ENCODE peak calls at places on chromosomes 13 and 19, in eight cellular contexts. Y is Right ventricle myocardium superior; B is tibial nerve; Z is hepatocyte; I is activated T-helper 1 cell treated with anti-CD3 and anti-CD28 coated beads, Interleukin-12 subunit alpha, Interleukin-12 subunit beta, Interleukin-2, Interleukin-4 antibody, amounts not matched to agents 30 ng/mL and 10 ng/mL and 1 ng/mL, durations not matched to agents 14 hours and 24 hours and 36 hours; A is spleen; S is RWPE1; V is stimulated activated CD8-positive, alpha-beta memory T cell treated with anti-CD3 and anti-CD28 coated beads, Interleukin-15, amount 100 ng/mL, for 4 hours. P is an unnamed sample.

GRCh38 chr19:53945441-53945840 is 17.3 kb upstream of the CACNG8 start:
- DNase-seq in Y (no peak), B (no peak), Z (no peak), I (no peak), A (no peak), S (no peak), V (no peak), P (no peak)

GRCh38 chr13:64912141-64912540 is 2318.0 kb downstream of the PCDH9 start:
- DNase-seq in Y (no peak), B (no peak), Z (no peak), I (no peak), A (no peak), S (peak), V (no peak), P (no peak)

GRCh38 chr13:45602183-45602582 is 13.4 kb downstream of the ERICH6B start:
- DNase-seq in Y (no peak), B (no peak), Z (peak), I (no peak), A (no peak), S (no peak), V (no peak), P (no peak)

GRCh38 chr19:45159971-45160324 is 834 bp downstream of the NKPD1 start:
- DNase-seq in Y (no peak), B (no peak), Z (no peak), I (no peak), A (no peak), S (no peak), V (no peak), P (no peak)

GRCh38 chr13:26423634-26424033 is 133.8 kb upstream of the WASF3 start:
- DNase-seq in Y (peak), B (no peak), Z (peak), I (no peak), A (no peak), S (no peak), V (no peak), P (no peak)

GRCh38 chr13:99854376-99854775 is 117.2 kb downstream of the ZIC5 start:
- DNase-seq in Y (no peak), B (no peak), Z (no peak), I (no peak), A (no peak), S (no peak), V (no peak), P (no peak)

GRCh38 chr13:98586400-98587144 is 9.7 kb upstream of the STK24 start:
- DNase-seq in Y (no peak), B (no peak), Z (no peak), I (no peak), A (no peak), S (no peak), V (no peak), P (no peak)

GRCh38 chr13:75217949-75218348 is 264.0 kb downstream of the TBC1D4 start:
- DNase-seq in Y (no peak), B (no peak), Z (no peak), I (no peak), A (no peak), S (no peak), V (no peak), P (no peak)

GRCh38 chr19:56333506-56333905 is 18.9 kb upstream of the ZSCAN5A start:
- DNase-seq in Y (no peak), B (peak), Z (peak), I (peak), A (no peak), S (peak), V (no peak), P (peak)

GRCh38 chr13:86486582-86486981 is 687.4 kb upstream of the SLITRK6 start:
- DNase-seq in Y (no peak), B (no peak), Z (no peak), I (no peak), A (no peak), S (no peak), V (no peak), P (no peak)